ENCODE peak calls at places on chromosomes 16 and 17, in nine cellular contexts. One of them, this sample, is unnamed.
A peak's percentile ranks its signal among the peaks of the same experiment; 100 is the strongest.

GRCh38 chr16:65202461-65202860 is 80.6 kb upstream of the CDH11 start:
- DNase-seq in uterus: no peak
- DNase-seq in neural crest cell: no peak
- DNase-seq in ascending aorta: no peak
- DNase-seq in cardiac fibroblast: peak; percentile 6
- DNase-seq in AG10803: peak; percentile 44
- DNase-seq in mucosa of descending colon: no peak
- DNase-seq in suprapubic skin: no peak
- DNase-seq in mammary epithelial cell: no peak
- DNase-seq in this sample: no peak

GRCh38 chr17:43175213-43176118 is 4.5 kb downstream of the NBR1 start:
- DNase-seq in uterus: no peak
- DNase-seq in neural crest cell: no peak
- DNase-seq in ascending aorta: no peak
- DNase-seq in cardiac fibroblast: peak; percentile 69
- DNase-seq in AG10803: peak; percentile 93
- DNase-seq in mucosa of descending colon: no peak
- DNase-seq in suprapubic skin: no peak
- DNase-seq in mammary epithelial cell: peak; percentile 26
- DNase-seq in this sample: no peak

GRCh38 chr17:68134731-68135130 is 99.2 kb downstream of the KPNA2 start:
- DNase-seq in uterus: no peak
- DNase-seq in neural crest cell: no peak
- DNase-seq in ascending aorta: no peak
- DNase-seq in cardiac fibroblast: no peak
- DNase-seq in AG10803: no peak
- DNase-seq in mucosa of descending colon: no peak
- DNase-seq in suprapubic skin: no peak
- DNase-seq in mammary epithelial cell: no peak
- DNase-seq in this sample: no peak

GRCh38 chr17:7932949-7933348 is 943 bp downstream of the CNTROB start:
- DNase-seq in uterus: peak; percentile 45
- DNase-seq in neural crest cell: peak; percentile 30
- DNase-seq in ascending aorta: no peak
- DNase-seq in cardiac fibroblast: peak; percentile 60
- DNase-seq in AG10803: peak; percentile 50
- DNase-seq in mucosa of descending colon: peak; percentile 65
- DNase-seq in suprapubic skin: no peak
- DNase-seq in mammary epithelial cell: peak; percentile 32
- DNase-seq in this sample: peak; percentile 22

GRCh38 chr17:48328457-48328856 is 101.6 kb downstream of the SKAP1 start:
- DNase-seq in uterus: no peak
- DNase-seq in neural crest cell: no peak
- DNase-seq in ascending aorta: no peak
- DNase-seq in cardiac fibroblast: no peak
- DNase-seq in AG10803: no peak
- DNase-seq in mucosa of descending colon: no peak
- DNase-seq in suprapubic skin: no peak
- DNase-seq in mammary epithelial cell: no peak
- DNase-seq in this sample: no peak

GRCh38 chr17:72122002-72122310 is 1.1 kb downstream of the SOX9 start:
- DNase-seq in uterus: no peak
- DNase-seq in neural crest cell: no peak
- DNase-seq in ascending aorta: no peak
- DNase-seq in cardiac fibroblast: peak; percentile 57
- DNase-seq in AG10803: no peak
- DNase-seq in mucosa of descending colon: no peak
- DNase-seq in suprapubic skin: peak; percentile 78
- DNase-seq in mammary epithelial cell: peak; percentile 16
- DNase-seq in this sample: no peak

GRCh38 chr16:75379911-75380847 is 53.1 kb downstream of the CFDP1 start:
- DNase-seq in uterus: no peak
- DNase-seq in neural crest cell: no peak
- DNase-seq in ascending aorta: no peak
- DNase-seq in cardiac fibroblast: no peak
- DNase-seq in AG10803: no peak
- DNase-seq in mucosa of descending colon: no peak
- DNase-seq in suprapubic skin: no peak
- DNase-seq in mammary epithelial cell: no peak
- DNase-seq in this sample: no peak

GRCh38 chr16:28304214-28304613 is 11.9 kb downstream of the SBK1 start:
- DNase-seq in uterus: no peak
- DNase-seq in neural crest cell: peak; percentile 35
- DNase-seq in ascending aorta: no peak
- DNase-seq in cardiac fibroblast: peak; percentile 48
- DNase-seq in AG10803: peak; percentile 18
- DNase-seq in mucosa of descending colon: no peak
- DNase-seq in suprapubic skin: no peak
- DNase-seq in mammary epithelial cell: peak; percentile 15
- DNase-seq in this sample: peak; percentile 33

GRCh38 chr17:64009571-64010402 is 10.6 kb downstream of the ICAM2 start:
- DNase-seq in uterus: no peak
- DNase-seq in neural crest cell: no peak
- DNase-seq in ascending aorta: no peak
- DNase-seq in cardiac fibroblast: no peak
- DNase-seq in AG10803: no peak
- DNase-seq in mucosa of descending colon: no peak
- DNase-seq in suprapubic skin: peak; percentile 24
- DNase-seq in mammary epithelial cell: peak; percentile 26
- DNase-seq in this sample: no peak

GRCh38 chr17:42673885-42674754 is 2.7 kb downstream of the PLEKHH3 start:
- DNase-seq in uterus: peak; percentile 87
- DNase-seq in neural crest cell: no peak
- DNase-seq in ascending aorta: no peak
- DNase-seq in cardiac fibroblast: peak; percentile 88
- DNase-seq in AG10803: peak; percentile 56
- DNase-seq in mucosa of descending colon: peak; percentile 71
- DNase-seq in suprapubic skin: no peak
- DNase-seq in mammary epithelial cell: peak; percentile 31
- DNase-seq in this sample: peak; percentile 60

DNA sequence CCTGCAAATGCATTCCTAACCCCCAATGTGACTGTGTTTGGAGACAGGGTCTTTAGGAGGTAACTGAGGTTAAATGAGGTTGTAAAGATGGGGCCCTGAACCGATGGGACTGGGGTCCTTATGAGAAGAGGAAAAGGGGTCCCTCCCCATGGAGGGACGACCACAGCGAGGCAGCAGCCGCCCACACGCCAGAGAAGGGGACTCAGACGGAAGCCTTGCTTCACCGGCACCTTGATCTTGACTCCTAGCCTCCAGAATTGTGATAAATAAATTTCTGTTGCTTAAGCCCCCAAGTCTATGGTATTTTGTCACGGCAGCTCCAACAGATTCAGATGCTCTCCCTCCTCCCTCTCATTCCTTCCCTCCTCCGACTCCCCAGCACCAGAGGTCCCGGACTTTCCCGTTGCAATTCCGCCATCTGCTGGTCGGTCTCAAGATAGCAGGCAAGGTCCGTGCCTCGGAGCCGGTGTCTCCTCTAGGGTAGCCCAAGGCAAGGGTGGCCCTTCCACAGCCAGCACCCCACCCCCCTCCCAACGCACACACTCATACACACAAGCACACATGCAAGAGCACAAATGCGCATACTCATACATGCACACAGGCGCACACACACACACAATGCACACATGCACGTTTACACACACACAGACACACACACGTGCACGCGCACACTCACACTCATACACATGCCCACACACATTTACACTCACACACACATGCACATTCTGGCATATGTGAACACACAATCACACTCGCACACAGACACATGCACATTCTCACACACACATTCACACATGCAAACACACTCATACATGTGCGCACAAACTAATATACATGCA is 23.1 kb upstream of the C16orf78 start:
- DNase-seq in uterus: peak; percentile 56
- DNase-seq in neural crest cell: peak; percentile 75
- DNase-seq in ascending aorta: no peak
- DNase-seq in cardiac fibroblast: peak; percentile 54
- DNase-seq in AG10803: peak; percentile 38
- DNase-seq in mucosa of descending colon: peak; percentile 79
- DNase-seq in suprapubic skin: peak; percentile 81
- DNase-seq in mammary epithelial cell: peak; percentile 39
- DNase-seq in this sample: peak; percentile 81
- TF ChIP-seq CTCF in uterus: peak; percentile 68
- TF ChIP-seq CTCF in neural crest cell: peak; percentile 87
- TF ChIP-seq CTCF in ascending aorta: peak; percentile 55
- TF ChIP-seq CTCF in cardiac fibroblast: peak; percentile 94
- TF ChIP-seq CTCF in AG10803: peak; percentile 87
- TF ChIP-seq CTCF in mucosa of descending colon: peak; percentile 38
- TF ChIP-seq CTCF in suprapubic skin: no peak
- TF ChIP-seq CTCF in mammary epithelial cell: peak; percentile 69
- TF ChIP-seq CTCF in this sample: peak; percentile 84

GRCh38 chr16:69565611-69566436 is at the start of gene NFAT5:
- DNase-seq in uterus: peak; percentile 94
- DNase-seq in neural crest cell: peak; percentile 96
- DNase-seq in ascending aorta: peak; percentile 46
- DNase-seq in cardiac fibroblast: peak; percentile 91
- DNase-seq in AG10803: peak; percentile 83
- DNase-seq in mucosa of descending colon: peak; percentile 97
- DNase-seq in suprapubic skin: peak; percentile 92
- DNase-seq in mammary epithelial cell: peak; percentile 85
- DNase-seq in this sample: peak; percentile 96
- TF ChIP-seq CTCF in uterus: peak; percentile 24
- TF ChIP-seq CTCF in neural crest cell: peak; percentile 33
- TF ChIP-seq CTCF in ascending aorta: no peak
- TF ChIP-seq CTCF in cardiac fibroblast: no peak
- TF ChIP-seq CTCF in AG10803: no peak
- TF ChIP-seq CTCF in mucosa of descending colon: no peak
- TF ChIP-seq CTCF in suprapubic skin: no peak
- TF ChIP-seq CTCF in mammary epithelial cell: no peak
- TF ChIP-seq CTCF in this sample: no peak

GRCh38 chr16:1767116-1767994 is 4.0 kb downstream of the NME3 start:
- DNase-seq in uterus: no peak
- DNase-seq in neural crest cell: no peak
- DNase-seq in ascending aorta: no peak
- DNase-seq in cardiac fibroblast: no peak
- DNase-seq in AG10803: no peak
- DNase-seq in mucosa of descending colon: no peak
- DNase-seq in suprapubic skin: no peak
- DNase-seq in mammary epithelial cell: no peak
- DNase-seq in this sample: no peak
- TF ChIP-seq CTCF in uterus: no peak
- TF ChIP-seq CTCF in neural crest cell: no peak
- TF ChIP-seq CTCF in ascending aorta: no peak
- TF ChIP-seq CTCF in cardiac fibroblast: no peak
- TF ChIP-seq CTCF in AG10803: no peak
- TF ChIP-seq CTCF in mucosa of descending colon: no peak
- TF ChIP-seq CTCF in suprapubic skin: no peak
- TF ChIP-seq CTCF in mammary epithelial cell: no peak
- TF ChIP-seq CTCF in this sample: no peak

GRCh38 chr17:78797213-78797612 is 15.1 kb upstream of the CYTH1 start:
- DNase-seq in uterus: no peak
- DNase-seq in neural crest cell: no peak
- DNase-seq in ascending aorta: no peak
- DNase-seq in cardiac fibroblast: no peak
- DNase-seq in AG10803: no peak
- DNase-seq in mucosa of descending colon: no peak
- DNase-seq in suprapubic skin: no peak
- DNase-seq in mammary epithelial cell: no peak
- DNase-seq in this sample: no peak

GRCh38 chr17:78796134-78796900 is 14.2 kb upstream of the CYTH1 start:
- DNase-seq in uterus: no peak
- DNase-seq in neural crest cell: no peak
- DNase-seq in ascending aorta: no peak
- DNase-seq in cardiac fibroblast: no peak
- DNase-seq in AG10803: no peak
- DNase-seq in mucosa of descending colon: no peak
- DNase-seq in suprapubic skin: no peak
- DNase-seq in mammary epithelial cell: no peak
- DNase-seq in this sample: no peak

GRCh38 chr17:78797691-78798585 is 15.9 kb upstream of the CYTH1 start:
- DNase-seq in uterus: no peak
- DNase-seq in neural crest cell: no peak
- DNase-seq in ascending aorta: no peak
- DNase-seq in cardiac fibroblast: no peak
- DNase-seq in AG10803: no peak
- DNase-seq in mucosa of descending colon: no peak
- DNase-seq in suprapubic skin: no peak
- DNase-seq in mammary epithelial cell: no peak
- DNase-seq in this sample: no peak

GRCh38 chr17:78800132-78800931 is 18.3 kb upstream of the CYTH1 start:
- DNase-seq in uterus: no peak
- DNase-seq in neural crest cell: no peak
- DNase-seq in ascending aorta: no peak
- DNase-seq in cardiac fibroblast: no peak
- DNase-seq in AG10803: no peak
- DNase-seq in mucosa of descending colon: no peak
- DNase-seq in suprapubic skin: no peak
- DNase-seq in mammary epithelial cell: no peak
- DNase-seq in this sample: no peak

GRCh38 chr17:78798695-78799559 is 16.9 kb upstream of the CYTH1 start:
- DNase-seq in uterus: no peak
- DNase-seq in neural crest cell: no peak
- DNase-seq in ascending aorta: no peak
- DNase-seq in cardiac fibroblast: peak; percentile 39
- DNase-seq in AG10803: peak; percentile 26
- DNase-seq in mucosa of descending colon: no peak
- DNase-seq in suprapubic skin: no peak
- DNase-seq in mammary epithelial cell: peak; percentile 37
- DNase-seq in this sample: no peak
- TF ChIP-seq CTCF in uterus: peak; percentile 25
- TF ChIP-seq CTCF in neural crest cell: peak; percentile 52
- TF ChIP-seq CTCF in ascending aorta: peak; percentile 15
- TF ChIP-seq CTCF in cardiac fibroblast: peak; percentile 36
- TF ChIP-seq CTCF in AG10803: peak; percentile 52
- TF ChIP-seq CTCF in mucosa of descending colon: no peak
- TF ChIP-seq CTCF in suprapubic skin: peak; percentile 18
- TF ChIP-seq CTCF in mammary epithelial cell: peak; percentile 12
- TF ChIP-seq CTCF in this sample: peak; percentile 4

This sample was measured in Calu3.